ENCODE peak calls at places on chromosomes 12 and 14, in eight cellular contexts. T is cardiac fibroblast, K is cardiac muscle cell, A is endothelial cell of umbilical vein, W is IMR-90, V is right atrium auricular region, J is AG04450, N is AG09309. B is an unnamed sample.

GRCh38 chr12:6345319-6346071 is 3.6 kb upstream of the TNFRSF1A start:
- DNase-seq in T (peak), K (no peak), A (peak), W (peak), V (peak), J (peak), N (peak), B (no peak)

GRCh38 chr12:132520421-132521199 is 30.7 kb downstream of the FBRSL1 start:
- DNase-seq in T (no peak), K (no peak), A (no peak), W (no peak), V (no peak), J (no peak), N (no peak), B (no peak)

GRCh38 chr14:105944632-105945610 is 418.5 kb downstream of the TMEM121 start:
- DNase-seq in T (peak), K (no peak), A (no peak), W (no peak), V (peak), J (no peak), N (no peak), B (no peak)

GRCh38 chr14:103207038-103207403 is 83.8 kb downstream of the TNFAIP2 start:
- DNase-seq in T (peak), K (peak), A (no peak), W (no peak), V (peak), J (no peak), N (peak), B (peak)

GRCh38 chr12:7345232-7345631 is 41.4 kb downstream of the ACSM4 start:
- DNase-seq in T (peak), K (no peak), A (no peak), W (no peak), V (no peak), J (no peak), N (no peak), B (no peak)

GRCh38 chr12:115998119-115998633 is 279.3 kb downstream of the MED13L start:
- DNase-seq in T (peak), K (peak), A (peak), W (peak), V (no peak), J (peak), N (peak), B (no peak)

GRCh38 chr14:55771242-55772025 is 191.4 kb downstream of the KTN1 start:
- DNase-seq in T (no peak), K (no peak), A (no peak), W (no peak), V (no peak), J (no peak), N (no peak), B (no peak)

GRCh38 chr14:92386165-92386564 is 63.2 kb downstream of the SLC24A4 start:
- DNase-seq in T (no peak), K (no peak), A (no peak), W (no peak), V (no peak), J (no peak), N (no peak), B (no peak)

GRCh38 chr12:48001426-48002178 is 2.7 kb downstream of the COL2A1 start:
- DNase-seq in T (peak), K (peak), A (peak), W (no peak), V (no peak), J (no peak), N (no peak), B (peak)

GRCh38 chr12:124637586-124637985 is 70.2 kb upstream of the NCOR2 start:
- DNase-seq in T (no peak), K (no peak), A (no peak), W (no peak), V (no peak), J (no peak), N (no peak), B (no peak)

GRCh38 chr12:49187184-49187583 is 1.7 kb downstream of the TUBA1A start:
- DNase-seq in T (peak), K (no peak), A (peak), W (peak), V (peak), J (no peak), N (peak), B (peak)

GRCh38 chr12:38102197-38102596 is 214.4 kb upstream of the ALG10B start:
- DNase-seq in T (no peak), K (no peak), A (no peak), W (no peak), V (no peak), J (no peak), N (no peak), B (no peak)

GRCh38 chr12:124764870-124765570 is 98.6 kb downstream of the SCARB1 start:
- DNase-seq in T (peak), K (no peak), A (no peak), W (peak), V (no peak), J (peak), N (peak), B (no peak)

GRCh38 chr14:52044791-52045522 is 23.9 kb downstream of the NID2 start:
- DNase-seq in T (peak), K (no peak), A (peak), W (peak), V (no peak), J (no peak), N (peak), B (no peak)

GRCh38 chr14:75306917-75307699 is 28.5 kb downstream of the FOS start:
- DNase-seq in T (peak), K (peak), A (no peak), W (peak), V (no peak), J (no peak), N (no peak), B (no peak)

GRCh38 chr12:49763006-49763591 is 21.7 kb downstream of the TMBIM6 start:
- DNase-seq in T (peak), K (peak), A (peak), W (peak), V (peak), J (no peak), N (no peak), B (peak)

GRCh38 chr14:69818760-69819191 is 21.7 kb upstream of the SLC10A1 start:
- DNase-seq in T (peak), K (peak), A (peak), W (peak), V (no peak), J (peak), N (peak), B (peak)

GRCh38 chr12:3770891-3771290 is 18.0 kb upstream of the CRACR2A start:
- DNase-seq in T (peak), K (no peak), A (peak), W (peak), V (no peak), J (no peak), N (peak), B (no peak)

GRCh38 chr12:75366629-75367028 is 24.3 kb upstream of the GLIPR1L2 start:
- DNase-seq in T (peak), K (no peak), A (peak), W (peak), V (no peak), J (no peak), N (no peak), B (no peak)

GRCh38 chr14:75705014-75705413 is 44.0 kb downstream of the TTLL5 start:
- DNase-seq in T (peak), K (no peak), A (no peak), W (peak), V (no peak), J (no peak), N (no peak), B (no peak)

GRCh38 chr12:110858848-110859247 is 12.1 kb downstream of the CCDC63 start:
- DNase-seq in T (no peak), K (no peak), A (no peak), W (no peak), V (no peak), J (no peak), N (no peak), B (no peak)
- TF ChIP-seq CTCF in T (no peak), K (no peak), A (no peak), W (no peak), V (no peak), J (no peak), N (no peak), B (no peak)

GRCh38 chr12:13074396-13075113 is 28.9 kb downstream of the GSG1 start:
- DNase-seq in T (no peak), K (no peak), A (no peak), W (peak), V (no peak), J (no peak), N (no peak), B (no peak)
- TF ChIP-seq CTCF in T (no peak), K (no peak), A (no peak), W (no peak), V (no peak), J (no peak), N (no peak), B (no peak)

GRCh38 chr12:52215587-52216031 is 17.4 kb upstream of the KRT7 start:
- DNase-seq in T (peak), K (no peak), A (peak), W (peak), V (no peak), J (no peak), N (no peak), B (no peak)

GRCh38 chr12:52216107-52216506 is 16.9 kb upstream of the KRT7 start:
- DNase-seq in T (peak), K (peak), A (peak), W (peak), V (no peak), J (no peak), N (no peak), B (no peak)

GRCh38 chr12:52213541-52214420 is 19.3 kb upstream of the KRT7 start:
- DNase-seq in T (peak), K (peak), A (peak), W (peak), V (no peak), J (peak), N (no peak), B (peak)

GRCh38 chr12:52212701-52213540 is 20.1 kb upstream of the KRT7 start:
- DNase-seq in T (no peak), K (no peak), A (no peak), W (no peak), V (no peak), J (no peak), N (no peak), B (no peak)

DNA sequence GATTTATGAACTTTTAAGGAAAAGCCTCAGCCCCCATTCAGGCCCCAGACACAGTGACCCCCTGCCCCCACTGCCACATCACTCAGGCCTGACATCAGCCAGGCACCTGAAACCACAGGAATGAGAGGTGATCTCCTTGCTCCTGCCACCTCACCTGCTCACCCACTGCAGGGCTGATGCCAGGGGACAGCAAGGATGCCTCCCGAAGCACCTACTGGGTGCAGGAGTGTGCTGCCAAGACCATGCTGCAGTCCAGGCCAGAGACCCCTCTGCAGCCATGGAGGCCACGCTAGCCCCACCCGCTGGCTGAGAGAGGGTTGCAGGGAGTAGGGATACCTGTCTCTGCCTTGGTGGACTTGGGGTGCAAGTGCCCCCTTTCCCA is 18.6 kb upstream of the KRT7 start:
- DNase-seq in T (no peak), K (no peak), A (no peak), W (no peak), V (no peak), J (no peak), N (no peak), B (no peak)
- TF ChIP-seq CTCF in T (no peak), K (no peak), A (no peak), W (no peak), V (no peak), J (no peak), N (no peak), B (no peak)

GRCh38 chr14:31026395-31027096 is 367 bp upstream of the STRN3 start:
- DNase-seq in T (peak), K (peak), A (peak), W (peak), V (peak), J (peak), N (peak), B (peak)
- TF ChIP-seq CTCF in T (no peak), K (no peak), A (no peak), W (no peak), V (no peak), J (no peak), N (no peak), B (no peak)